ENCODE peak calls at places on chromosome 9, in six cellular contexts. One of them, this sample, is unnamed.

GRCh38 chr9:105251733-105252404 is 7.4 kb downstream of the SLC44A1 start:
- DNase-seq in GM23338: no peak
- DNase-seq in neural progenitor cell: no peak
- DNase-seq in PC-3: no peak
- DNase-seq in SK-N-SH: no peak
- DNase-seq in MM.1S: no peak
- DNase-seq in this sample: no peak

GRCh38 chr9:132002827-132003704 is 76.6 kb downstream of the MED27 start:
- DNase-seq in PC-3: no peak
- DNase-seq in SK-N-SH: no peak
- DNase-seq in MM.1S: no peak
- DNase-seq in GM23338: no peak
- DNase-seq in neural progenitor cell: no peak
- DNase-seq in this sample: no peak

GRCh38 chr9:85715587-85715986 is 26.2 kb downstream of the AGTPBP1 start:
- DNase-seq in neural progenitor cell: no peak
- DNase-seq in MM.1S: no peak
- DNase-seq in PC-3: no peak
- DNase-seq in GM23338: no peak
- DNase-seq in SK-N-SH: no peak
- DNase-seq in this sample: no peak

GRCh38 chr9:127828262-127829031 is 25.8 kb downstream of the FPGS start:
- DNase-seq in PC-3: peak; percentile 36
- DNase-seq in GM23338: peak; percentile 99
- DNase-seq in neural progenitor cell: peak; percentile 96
- DNase-seq in MM.1S: no peak
- DNase-seq in SK-N-SH: no peak
- DNase-seq in this sample: peak; percentile 87

GRCh38 chr9:70256123-70256551 is 2.6 kb upstream of the SMC5 start:
- DNase-seq in GM23338: no peak
- DNase-seq in neural progenitor cell: peak; percentile 22
- DNase-seq in MM.1S: no peak
- DNase-seq in PC-3: peak; percentile 79
- DNase-seq in SK-N-SH: no peak
- DNase-seq in this sample: peak; percentile 79

GRCh38 chr9:21481470-21482057 is 549 bp downstream of the IFNE start:
- DNase-seq in SK-N-SH: no peak
- DNase-seq in MM.1S: no peak
- DNase-seq in PC-3: no peak
- DNase-seq in GM23338: no peak
- DNase-seq in neural progenitor cell: no peak
- DNase-seq in this sample: no peak

GRCh38 chr9:70485273-70485858 is 70.9 kb upstream of the KLF9 start:
- DNase-seq in MM.1S: no peak
- DNase-seq in GM23338: no peak
- DNase-seq in neural progenitor cell: no peak
- DNase-seq in PC-3: no peak
- DNase-seq in SK-N-SH: no peak
- DNase-seq in this sample: peak; percentile 30

GRCh38 chr9:21710792-21711191 is 91.6 kb upstream of the MTAP start:
- DNase-seq in PC-3: no peak
- DNase-seq in neural progenitor cell: no peak
- DNase-seq in SK-N-SH: no peak
- DNase-seq in GM23338: no peak
- DNase-seq in MM.1S: no peak
- DNase-seq in this sample: peak; percentile 61

GRCh38 chr9:21031091-21031817 is at the start of gene HACD4:
- DNase-seq in PC-3: no peak
- DNase-seq in SK-N-SH: peak; percentile 68
- DNase-seq in MM.1S: no peak
- DNase-seq in neural progenitor cell: peak; percentile 61
- DNase-seq in GM23338: peak; percentile 82
- DNase-seq in this sample: peak; percentile 72

GRCh38 chr9:38026021-38026809 is 42.8 kb downstream of the SHB start:
- DNase-seq in SK-N-SH: peak; percentile 47
- DNase-seq in neural progenitor cell: no peak
- DNase-seq in PC-3: peak; percentile 82
- DNase-seq in GM23338: peak; percentile 70
- DNase-seq in MM.1S: no peak
- DNase-seq in this sample: peak; percentile 95

GRCh38 chr9:89992326-89993208 is 387.8 kb downstream of the GADD45G start:
- DNase-seq in MM.1S: no peak
- DNase-seq in SK-N-SH: no peak
- DNase-seq in neural progenitor cell: no peak
- DNase-seq in PC-3: no peak
- DNase-seq in GM23338: no peak
- DNase-seq in this sample: no peak

GRCh38 chr9:13083973-13084528 is 195.4 kb downstream of the MPDZ start:
- DNase-seq in PC-3: peak; percentile 85
- DNase-seq in GM23338: no peak
- DNase-seq in MM.1S: no peak
- DNase-seq in SK-N-SH: no peak
- DNase-seq in neural progenitor cell: no peak
- DNase-seq in this sample: peak; percentile 66

DNA sequence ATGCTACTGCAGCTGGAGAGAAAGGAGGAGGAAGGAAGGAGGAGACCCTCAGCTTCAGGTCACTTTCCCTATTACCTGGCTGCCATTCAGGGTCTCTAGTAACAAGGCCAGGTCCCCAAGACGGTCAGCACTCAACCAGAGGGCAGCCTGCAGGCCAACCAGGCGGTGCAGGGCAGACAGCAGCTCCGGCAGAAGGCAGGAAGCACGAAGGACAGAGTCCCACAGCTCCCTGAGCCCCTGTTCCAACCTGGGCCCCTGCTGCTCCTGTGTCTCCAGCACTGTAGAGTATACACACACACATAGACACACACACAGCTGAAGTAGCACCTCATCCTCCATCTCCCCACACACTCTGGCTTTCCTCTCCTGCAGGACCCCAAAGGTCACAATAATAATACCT is 1.7 kb downstream of the FANCG start:
- DNase-seq in neural progenitor cell: no peak
- DNase-seq in PC-3: no peak
- DNase-seq in MM.1S: no peak
- DNase-seq in SK-N-SH: no peak
- DNase-seq in GM23338: no peak
- DNase-seq in this sample: no peak
- H3F3A ChIP-seq in neural progenitor cell: peaks cover 16% of the 10 kb centered on the region
- H3F3A ChIP-seq in PC-3: no peaks in the 10 kb centered on the region
- H3F3A ChIP-seq in MM.1S: peaks cover 19% of the 10 kb centered on the region
- H3F3A ChIP-seq in SK-N-SH: peaks cover 12% of the 10 kb centered on the region
- H3F3A ChIP-seq in GM23338: peaks cover 7% of the 10 kb centered on the region
- H3F3A ChIP-seq in this sample: peaks cover 14% of the 10 kb centered on the region

DNA sequence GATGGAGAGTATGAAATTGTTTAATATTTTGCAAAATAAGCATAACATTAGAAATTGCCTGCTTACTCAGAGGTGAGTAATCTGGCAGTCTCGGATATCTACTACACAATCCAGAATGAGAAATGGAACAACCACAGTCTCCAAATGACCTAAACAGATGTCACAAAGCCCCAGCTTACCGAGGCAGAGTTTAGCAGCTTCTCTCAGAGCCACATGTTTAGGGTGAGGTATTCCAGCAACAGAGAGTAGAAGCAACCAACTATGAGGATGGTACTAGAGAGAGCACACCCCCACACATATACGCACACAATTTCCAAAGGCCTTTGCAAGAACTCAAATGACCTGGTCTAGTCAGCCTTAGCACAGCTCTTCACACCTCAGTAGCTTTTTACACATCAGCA is 122.7 kb upstream of the LPAR1 start:
- DNase-seq in PC-3: peak; percentile 62
- DNase-seq in MM.1S: no peak
- DNase-seq in GM23338: no peak
- DNase-seq in SK-N-SH: no peak
- DNase-seq in neural progenitor cell: no peak
- DNase-seq in this sample: peak; percentile 91
- TF ChIP-seq EZH2phosphoT487 in PC-3: no peak
- TF ChIP-seq EZH2phosphoT487 in MM.1S: no peak
- TF ChIP-seq EZH2phosphoT487 in GM23338: no peak
- TF ChIP-seq EZH2phosphoT487 in SK-N-SH: no peak
- TF ChIP-seq EZH2phosphoT487 in neural progenitor cell: no peak
- TF ChIP-seq EZH2phosphoT487 in this sample: no peak

DNA sequence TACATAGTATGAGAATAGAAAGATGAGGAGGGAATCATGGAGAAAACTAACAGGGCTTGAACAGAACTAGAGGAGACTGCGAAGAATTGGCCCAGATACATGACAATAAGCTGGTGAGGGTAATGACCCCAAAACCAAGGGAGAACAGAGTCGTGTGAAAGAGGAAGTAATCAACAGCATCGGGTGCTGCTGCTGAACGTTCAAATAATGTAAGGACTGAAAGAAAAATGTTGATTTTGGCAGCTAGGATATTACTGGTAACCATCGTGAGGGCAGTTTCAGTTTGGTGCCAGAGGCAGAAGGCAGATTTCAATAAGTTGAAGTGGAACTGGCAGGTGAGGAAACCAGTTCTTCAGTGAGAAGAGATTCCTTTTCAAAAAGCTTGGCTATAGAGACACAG is 66.8 kb upstream of the SMC2 start:
- DNase-seq in MM.1S: peak; percentile 54
- DNase-seq in neural progenitor cell: no peak
- DNase-seq in SK-N-SH: no peak
- DNase-seq in GM23338: no peak
- DNase-seq in PC-3: no peak
- DNase-seq in this sample: no peak
- H3K27ac ChIP-seq in MM.1S: no peak overlapping the region
- H3K27ac ChIP-seq in neural progenitor cell: no peak overlapping the region
- H3K27ac ChIP-seq in SK-N-SH: no peak overlapping the region
- H3K27ac ChIP-seq in GM23338: no peak overlapping the region
- H3K27ac ChIP-seq in PC-3: no peak overlapping the region
- H3K27ac ChIP-seq in this sample: no peak overlapping the region

DNA sequence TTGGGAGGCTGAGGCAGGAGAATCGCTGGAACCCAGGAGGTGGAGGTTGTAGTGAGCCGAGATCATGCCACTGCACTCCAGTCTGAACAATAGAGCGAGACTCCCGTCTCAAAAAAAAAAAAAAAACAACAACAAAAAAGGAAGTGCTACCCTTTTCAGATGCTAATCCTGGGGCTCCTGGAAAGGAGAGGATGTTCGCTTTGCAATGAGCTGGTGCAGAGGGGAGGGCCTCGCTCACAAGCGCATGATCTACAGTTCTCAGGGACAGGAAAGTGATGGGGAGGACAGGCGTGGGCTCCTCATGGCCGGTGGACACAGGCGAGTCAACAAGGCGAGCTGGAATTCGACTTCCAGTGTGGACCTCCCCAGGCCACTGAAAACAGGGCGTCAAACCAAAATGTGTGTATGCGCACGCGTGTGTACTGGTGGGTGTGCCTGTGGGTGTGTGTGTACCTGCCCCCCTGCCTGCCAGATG is 54.2 kb downstream of the USP20 start:
- DNase-seq in neural progenitor cell: no peak
- DNase-seq in SK-N-SH: no peak
- DNase-seq in GM23338: peak; percentile 87
- DNase-seq in PC-3: no peak
- DNase-seq in MM.1S: no peak
- DNase-seq in this sample: no peak
- H3F3A ChIP-seq in neural progenitor cell: peaks cover 30% of the 10 kb centered on the region
- H3F3A ChIP-seq in SK-N-SH: peaks cover 19% of the 10 kb centered on the region
- H3F3A ChIP-seq in GM23338: peaks cover 39% of the 10 kb centered on the region
- H3F3A ChIP-seq in PC-3: no peaks in the 10 kb centered on the region
- H3F3A ChIP-seq in MM.1S: peaks cover 64% of the 10 kb centered on the region
- H3F3A ChIP-seq in this sample: peaks cover 35% of the 10 kb centered on the region

GRCh38 chr9:134326754-134327526 is 685 bp downstream of the RXRA start:
- DNase-seq in neural progenitor cell: peak; percentile 67
- DNase-seq in GM23338: peak; percentile 63
- DNase-seq in SK-N-SH: peak; percentile 84
- DNase-seq in MM.1S: peak; percentile 23
- DNase-seq in PC-3: peak; percentile 8
- DNase-seq in this sample: peak; percentile 78
- TF ChIP-seq EZH2phosphoT487 in neural progenitor cell: no peak
- TF ChIP-seq EZH2phosphoT487 in GM23338: no peak
- TF ChIP-seq EZH2phosphoT487 in SK-N-SH: no peak
- TF ChIP-seq EZH2phosphoT487 in MM.1S: no peak
- TF ChIP-seq EZH2phosphoT487 in PC-3: no peak
- TF ChIP-seq EZH2phosphoT487 in this sample: no peak

GRCh38 chr9:115209601-115210306 is 91.8 kb upstream of the TNC start:
- DNase-seq in PC-3: peak; percentile 61
- DNase-seq in GM23338: no peak
- DNase-seq in neural progenitor cell: no peak
- DNase-seq in MM.1S: no peak
- DNase-seq in SK-N-SH: no peak
- DNase-seq in this sample: peak; percentile 56
- H3K27ac ChIP-seq in PC-3: no peak overlapping the region
- H3K27ac ChIP-seq in GM23338: no peak overlapping the region
- H3K27ac ChIP-seq in neural progenitor cell: no peak overlapping the region
- H3K27ac ChIP-seq in MM.1S: no peak overlapping the region
- H3K27ac ChIP-seq in SK-N-SH: peak overlapping the region; percentile 73
- H3K27ac ChIP-seq in this sample: no peak overlapping the region

GRCh38 chr9:112110094-112110772 is 64.9 kb downstream of the SUSD1 start:
- DNase-seq in PC-3: peak; percentile 47
- DNase-seq in SK-N-SH: no peak
- DNase-seq in MM.1S: no peak
- DNase-seq in GM23338: no peak
- DNase-seq in neural progenitor cell: no peak
- DNase-seq in this sample: no peak
- H3F3A ChIP-seq in PC-3: peaks cover 6% of the 10 kb centered on the region
- H3F3A ChIP-seq in SK-N-SH: peaks cover 11% of the 10 kb centered on the region
- H3F3A ChIP-seq in MM.1S: no peaks in the 10 kb centered on the region
- H3F3A ChIP-seq in GM23338: no peaks in the 10 kb centered on the region
- H3F3A ChIP-seq in neural progenitor cell: peaks cover 4% of the 10 kb centered on the region
- H3F3A ChIP-seq in this sample: peaks cover 12% of the 10 kb centered on the region

This sample was measured in GM23248.